ENCODE peak calls at places on chromosomes 12 and 14, in five cellular contexts. K is naive thymus-derived CD4-positive, alpha-beta T cell; Q is CD4-positive, CD25-positive, alpha-beta regulatory T cell; T is left lung; U is adrenal gland. O is an unnamed sample.

GRCh38 chr12:45191239-45191638 is 24.7 kb upstream of the ANO6 start:
- DNase-seq in U (no peak), T (no peak), Q (no peak), K (no peak), O (no peak)

GRCh38 chr12:13937735-13938134 is 43.7 kb downstream of the GRIN2B start:
- DNase-seq in T (no peak), K (no peak), U (no peak), Q (no peak), O (no peak)

GRCh38 chr12:106247731-106248176 is at the start of gene CKAP4:
- DNase-seq in Q (peak), U (peak), T (peak), K (peak), O (no peak)

GRCh38 chr12:116959845-116960514 is 49.2 kb downstream of the FBXW8 start:
- DNase-seq in U (no peak), K (no peak), Q (peak), T (no peak), O (no peak)

GRCh38 chr12:102955926-102956737 is 1.3 kb upstream of the ASCL1 start:
- DNase-seq in K (no peak), T (no peak), U (peak), Q (no peak), O (no peak)

GRCh38 chr12:79690156-79690605 is 583 bp downstream of the PAWR start:
- DNase-seq in K (peak), T (peak), Q (no peak), U (peak), O (no peak)

GRCh38 chr14:21300892-21301291 is 21.0 kb downstream of the RPGRIP1 start:
- DNase-seq in Q (no peak), T (no peak), U (peak), K (peak), O (no peak)

GRCh38 chr14:67385120-67385519 is 25.0 kb downstream of the EIF2S1 start:
- DNase-seq in Q (no peak), T (no peak), K (no peak), U (no peak), O (no peak)

GRCh38 chr12:42698213-42698612 is 108.7 kb upstream of the PRICKLE1 start:
- DNase-seq in Q (no peak), U (no peak), T (no peak), K (no peak), O (no peak)

GRCh38 chr12:49843411-49843810 is 505 bp upstream of the BCDIN3D start:
- DNase-seq in Q (no peak), K (no peak), T (no peak), U (no peak), O (no peak)

GRCh38 chr14:29846339-29847129 is 81.1 kb downstream of the PRKD1 start:
- DNase-seq in T (no peak), Q (no peak), K (no peak), U (no peak), O (no peak)

GRCh38 chr12:95248604-95249355 is 31.2 kb downstream of the VEZT start:
- DNase-seq in T (no peak), U (no peak), Q (no peak), K (no peak), O (no peak)

GRCh38 chr14:64580451-64580850 is 30.7 kb downstream of the PPP1R36 start:
- DNase-seq in U (no peak), K (no peak), T (no peak), Q (no peak), O (no peak)

GRCh38 chr14:58919262-58919661 is 269.2 kb upstream of the DAAM1 start:
- DNase-seq in U (no peak), Q (no peak), K (no peak), T (no peak), O (no peak)

GRCh38 chr12:65278576-65279386 is at the start of gene MSRB3:
- DNase-seq in U (peak), K (peak), T (peak), Q (peak), O (no peak)

GRCh38 chr14:76576047-76576741 is 185.1 kb upstream of the VASH1 start:
- DNase-seq in K (no peak), T (no peak), U (no peak), Q (no peak), O (no peak)

GRCh38 chr12:55743967-55744931 is 1.3 kb downstream of the GDF11 start:
- DNase-seq in U (peak), T (no peak), Q (no peak), K (no peak), O (peak)

GRCh38 chr14:97634786-97635185 is 837.6 kb downstream of the VRK1 start:
- DNase-seq in Q (peak), T (no peak), K (peak), U (no peak), O (no peak)

GRCh38 chr14:21163721-21164120 is 7.9 kb upstream of the OR5AU1 start:
- DNase-seq in K (no peak), U (no peak), Q (no peak), T (no peak), O (no peak)

GRCh38 chr12:108846320-108846719 is 11.1 kb downstream of the SSH1 start:
- DNase-seq in Q (no peak), K (no peak), U (no peak), T (no peak), O (no peak)

GRCh38 chr12:31651893-31652521 is 7.5 kb upstream of the ETFBKMT start:
- DNase-seq in Q (no peak), U (no peak), T (no peak), K (no peak), O (no peak)

GRCh38 chr12:84166812-84167211 is 745.8 kb downstream of the SLC6A15 start:
- DNase-seq in T (no peak), K (no peak), U (no peak), Q (no peak), O (no peak)

GRCh38 chr12:4322789-4323188 is 1.8 kb downstream of the TIGAR start:
- DNase-seq in T (no peak), K (no peak), U (no peak), Q (no peak), O (no peak)

GRCh38 chr14:20343855-20344205 is 395 bp downstream of the PARP2 start:
- DNase-seq in T (no peak), Q (no peak), K (no peak), U (no peak), O (no peak)

GRCh38 chr14:100623961-100624360 is 36.7 kb upstream of the BEGAIN start:
- DNase-seq in T (peak), Q (no peak), K (no peak), U (no peak), O (no peak)

GRCh38 chr12:8953773-8954402 is 4.4 kb upstream of the M6PR start:
- DNase-seq in T (no peak), U (no peak), K (peak), Q (peak), O (no peak)

GRCh38 chr12:11228268-11228879 is 41.1 kb downstream of the PRB3 start:
- DNase-seq in T (no peak), Q (peak), U (peak), K (peak), O (no peak)

DNA sequence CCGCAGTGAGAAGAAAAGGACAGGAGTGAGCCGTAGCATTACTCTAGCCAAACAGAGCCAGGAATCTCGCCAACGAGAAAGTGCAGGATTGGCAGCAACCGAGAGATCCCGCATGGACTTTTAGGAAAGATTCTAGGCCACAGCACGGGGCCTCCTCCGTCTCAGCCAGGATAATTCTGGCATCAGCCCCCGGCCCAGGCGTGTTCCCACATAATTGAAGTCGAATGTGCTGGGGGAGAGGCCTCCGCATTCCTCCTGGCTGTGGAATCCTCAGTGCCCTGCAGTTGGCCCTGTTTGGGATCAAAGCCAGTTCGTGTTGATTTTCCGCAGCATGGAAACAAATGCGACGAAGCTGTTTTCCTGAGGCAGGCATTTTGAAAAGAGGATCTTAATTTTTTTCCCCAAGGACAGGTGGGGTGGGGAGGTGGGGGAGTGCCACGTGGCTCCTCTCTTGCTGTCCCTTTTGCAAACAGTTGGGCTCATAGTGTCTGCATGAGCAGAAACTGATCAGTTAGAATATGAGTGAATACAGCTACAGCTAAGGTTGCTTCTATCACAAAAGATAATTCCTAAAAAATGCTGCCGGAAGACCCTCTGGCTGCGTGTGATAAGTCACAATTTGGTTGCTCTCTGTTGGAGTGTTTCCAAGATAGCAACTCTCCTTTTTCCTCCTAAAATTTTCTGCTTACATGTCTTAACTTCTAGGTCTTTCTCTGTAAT is 37.3 kb upstream of the ATXN2 start:
- DNase-seq in Q (no peak), K (no peak), T (peak), U (peak), O (peak)
- H3K4me3 ChIP-seq in Q (no peak), K (no peak), T (no peak), U (no peak), O (peak)

GRCh38 chr12:20404576-20405346 is 36.4 kb downstream of the PDE3A start:
- DNase-seq in K (no peak), Q (no peak), U (no peak), T (peak), O (no peak)
- H3K4me3 ChIP-seq in K (no peak), Q (no peak), U (no peak), T (no peak), O (no peak)

DNA sequence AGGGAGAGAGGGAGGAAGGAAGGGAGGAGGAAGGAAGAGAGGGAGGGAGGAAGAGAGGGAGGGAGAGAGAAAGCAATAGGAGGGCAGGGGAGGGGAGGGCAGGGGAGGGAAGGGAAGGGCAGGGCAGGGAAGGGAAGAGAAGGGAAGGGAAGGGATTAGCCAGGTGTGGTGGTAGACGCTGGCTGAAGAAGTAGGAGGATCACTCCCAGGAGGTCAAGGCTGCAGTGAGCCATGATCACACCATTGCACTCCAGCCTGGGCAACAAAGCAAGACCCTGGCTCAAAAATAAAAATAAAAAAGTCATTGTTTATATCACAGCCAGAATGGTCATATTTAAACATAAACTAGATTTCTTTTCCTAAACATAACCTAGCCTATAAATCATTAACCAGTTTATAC is 20.4 kb upstream of the EEA1 start:
- DNase-seq in Q (no peak), U (no peak), T (no peak), K (no peak), O (no peak)
- H3K4me3 ChIP-seq in Q (no peak), U (no peak), T (no peak), K (no peak), O (no peak)

GRCh38 chr12:53994268-53994690 is 5.7 kb upstream of the HOXC9 start:
- DNase-seq in T (no peak), Q (no peak), U (no peak), K (no peak), O (no peak)

GRCh38 chr12:53994691-53995310 is 5.2 kb upstream of the HOXC9 start:
- DNase-seq in U (no peak), T (no peak), Q (no peak), K (no peak), O (no peak)

GRCh38 chr12:53995311-53996187 is 4.4 kb upstream of the HOXC9 start:
- DNase-seq in Q (no peak), U (no peak), K (no peak), T (no peak), O (no peak)

GRCh38 chr12:53992377-53992776 is 7.4 kb downstream of the HOXC10 start:
- DNase-seq in K (no peak), U (no peak), Q (no peak), T (no peak), O (no peak)

DNA sequence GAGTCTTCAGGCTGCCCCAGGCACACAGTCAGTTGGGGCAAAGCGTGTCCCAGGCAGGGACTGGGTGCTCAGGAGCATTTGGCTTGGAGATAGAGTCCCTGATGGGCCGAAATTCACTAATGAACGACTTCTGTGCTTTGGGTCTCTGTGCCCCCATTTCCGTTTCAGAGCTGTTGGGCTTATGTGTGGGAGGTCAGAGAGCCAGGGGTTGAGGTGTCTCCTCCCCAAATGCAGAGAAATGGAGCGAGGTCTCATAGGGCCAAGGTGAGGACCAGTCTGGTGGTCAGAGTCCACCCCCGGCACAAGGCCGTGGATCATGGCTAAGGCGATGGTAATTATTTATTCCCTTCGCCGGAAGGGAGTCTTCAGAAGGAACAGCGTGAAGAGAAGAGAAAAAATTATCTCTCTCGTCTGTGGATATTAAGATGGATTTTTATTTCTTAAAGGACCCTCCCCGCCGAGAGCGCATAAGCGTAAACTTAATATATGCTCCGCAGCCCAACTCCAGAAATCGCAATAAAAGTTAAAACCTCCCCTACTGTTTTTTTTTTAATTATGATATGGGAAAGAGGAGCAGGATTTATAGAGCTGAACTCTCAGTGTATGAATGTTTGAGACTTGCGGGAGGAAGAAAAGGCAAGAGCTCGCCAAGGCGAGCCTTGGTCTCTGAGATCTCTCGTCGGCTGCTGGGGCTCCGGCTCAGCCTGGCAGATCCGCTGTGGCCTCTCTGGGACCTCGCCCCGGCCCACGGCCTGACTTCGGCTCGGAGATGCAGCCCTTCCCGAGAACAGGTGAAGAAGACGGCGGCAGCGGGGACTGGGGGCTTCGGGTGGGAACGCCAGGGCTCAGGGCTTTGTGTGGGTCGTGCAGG is 6.3 kb upstream of the HOXC9 start:
- DNase-seq in U (no peak), Q (no peak), T (no peak), K (no peak), O (no peak)
- H3K4me3 ChIP-seq in U (no peak), Q (no peak), T (no peak), K (no peak), O (no peak)

GRCh38 chr14:90831821-90832220 is 15.6 kb upstream of the TTC7B start:
- DNase-seq in T (no peak), K (no peak), Q (no peak), U (no peak), O (no peak)

GRCh38 chr14:90829677-90830076 is 13.4 kb upstream of the TTC7B start:
- DNase-seq in K (no peak), U (no peak), Q (no peak), T (peak), O (no peak)

GRCh38 chr14:90830931-90831701 is 14.9 kb upstream of the TTC7B start:
- DNase-seq in U (no peak), T (no peak), Q (no peak), K (no peak), O (no peak)

GRCh38 chr14:90827919-90828610 is 11.8 kb upstream of the TTC7B start:
- DNase-seq in K (peak), U (peak), T (peak), Q (peak), O (peak)

GRCh38 chr14:90828642-90829487 is 12.6 kb upstream of the TTC7B start:
- DNase-seq in Q (peak), U (no peak), T (no peak), K (peak), O (no peak)
- H3K4me3 ChIP-seq in Q (peak), U (peak), T (peak), K (peak), O (peak)

O was measured in ascending aorta.